ENCODE peak calls at places on chromosome 2, in seven cellular contexts. M is A549, B is K562, H is HepG2, Y is H1, N is HCT116, D is GM12878. R is an unnamed sample.

GRCh38 chr2:160375802-160376469 is 117.7 kb downstream of the RBMS1 start:
- DNase-seq in M (no peak), B (no peak), H (no peak), Y (no peak), N (no peak), D (no peak), R (peak)

GRCh38 chr2:215529271-215529670 is 93.4 kb upstream of the FN1 start:
- DNase-seq in M (no peak), B (no peak), H (peak), Y (no peak), N (no peak), D (no peak), R (peak)

GRCh38 chr2:236209535-236209934 is 41.3 kb upstream of the GBX2 start:
- DNase-seq in M (no peak), B (no peak), H (no peak), Y (peak), N (peak), D (no peak), R (no peak)

GRCh38 chr2:41925009-41925408 is 122.8 kb upstream of the PKDCC start:
- DNase-seq in M (no peak), B (no peak), H (no peak), Y (no peak), N (no peak), D (no peak), R (no peak)

GRCh38 chr2:71742953-71743601 is 289.7 kb downstream of the DYSF start:
- DNase-seq in M (peak), B (peak), H (no peak), Y (no peak), N (peak), D (no peak), R (peak)

GRCh38 chr2:10668402-10669012 is 21.3 kb downstream of the NOL10 start:
- DNase-seq in M (peak), B (peak), H (peak), Y (no peak), N (peak), D (peak), R (peak)

GRCh38 chr2:202841090-202841867 is 30.3 kb downstream of the ICA1L start:
- DNase-seq in M (no peak), B (no peak), H (no peak), Y (no peak), N (no peak), D (no peak), R (no peak)

GRCh38 chr2:205692095-205692494 is 9.8 kb downstream of the NRP2 start:
- DNase-seq in M (no peak), B (no peak), H (no peak), Y (peak), N (no peak), D (no peak), R (peak)

GRCh38 chr2:10097352-10098148 is 17.3 kb upstream of the CYS1 start:
- DNase-seq in M (peak), B (peak), H (peak), Y (peak), N (no peak), D (no peak), R (peak)

GRCh38 chr2:55490554-55490953 is 29.0 kb upstream of the CFAP36 start:
- DNase-seq in M (no peak), B (peak), H (peak), Y (no peak), N (no peak), D (no peak), R (peak)

GRCh38 chr2:100422320-100422719 is 4.9 kb upstream of the CHST10 start:
- DNase-seq in M (peak), B (peak), H (peak), Y (no peak), N (peak), D (no peak), R (peak)

GRCh38 chr2:183950673-183951072 is 647.7 kb upstream of the ZNF804A start:
- DNase-seq in M (no peak), B (no peak), H (no peak), Y (no peak), N (no peak), D (no peak), R (no peak)

DNA sequence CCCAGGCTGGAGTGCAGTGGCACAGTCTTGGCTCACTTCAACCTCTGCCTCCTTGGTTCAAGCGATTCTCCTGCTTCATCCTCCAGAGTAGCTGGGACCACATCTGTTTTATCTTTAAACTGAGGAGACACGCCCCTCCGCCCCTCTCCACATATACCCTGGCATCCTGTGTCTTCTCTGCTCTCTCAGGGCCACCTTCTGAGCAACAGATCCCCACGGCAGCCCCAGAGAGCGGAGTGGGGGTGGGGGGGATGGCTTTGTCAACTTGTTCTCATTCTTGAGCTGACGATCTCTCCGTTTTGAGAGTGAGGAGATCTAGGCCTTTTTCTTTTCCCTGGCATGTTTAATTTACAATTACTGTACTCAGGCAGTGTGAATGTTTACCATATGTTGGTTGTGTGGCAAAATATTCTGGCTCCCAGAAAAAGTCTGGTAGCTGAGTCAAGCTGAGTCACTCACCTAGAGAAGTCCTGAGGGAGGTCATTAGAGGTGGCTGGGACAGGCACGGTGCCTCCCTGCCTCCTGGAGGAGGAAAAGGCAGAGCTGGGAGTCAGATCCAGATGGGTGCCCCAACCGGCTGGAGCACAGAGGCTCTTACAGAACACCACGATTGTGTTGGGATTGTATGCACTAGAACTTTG is 19.5 kb upstream of the ID2 start:
- DNase-seq in M (peak), B (peak), H (peak), Y (no peak), N (peak), D (no peak), R (peak)
- TF ChIP-seq CEBPB in M (no peak), B (no peak), H (no peak), Y (no peak), N (no peak), D (no peak), R (no peak)

DNA sequence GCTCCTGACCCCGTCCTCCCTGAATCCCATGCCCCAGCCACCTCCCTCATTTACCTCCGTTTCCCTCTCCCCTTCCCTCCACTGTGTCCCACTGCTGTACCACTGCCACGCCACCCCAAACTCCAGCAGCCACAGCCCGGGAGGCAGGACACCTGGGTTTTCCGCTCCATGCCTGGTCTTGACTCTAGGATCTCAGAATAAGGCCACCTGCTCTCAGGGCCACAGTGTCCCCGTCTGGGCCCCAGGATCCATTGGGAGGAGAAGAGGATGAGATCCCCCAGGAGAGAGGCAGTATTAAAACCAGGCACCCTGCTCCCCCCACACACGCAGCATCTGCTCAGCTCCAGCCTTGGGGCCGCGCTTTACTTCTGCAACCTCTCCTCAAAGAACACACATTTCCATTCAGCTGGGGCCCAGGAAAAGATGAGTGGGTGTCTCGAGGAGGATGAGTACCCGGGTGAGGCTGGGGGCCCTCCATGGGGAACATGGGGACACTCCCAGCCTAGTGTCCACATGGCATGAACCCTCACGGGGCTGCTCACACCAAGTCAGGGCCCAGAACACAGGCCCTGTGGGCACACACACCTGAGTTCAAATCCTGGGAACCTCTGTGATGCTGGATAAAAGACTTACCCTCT is 32.8 kb upstream of the TNS1 start:
- DNase-seq in M (no peak), B (no peak), H (no peak), Y (no peak), N (no peak), D (no peak), R (no peak)
- TF ChIP-seq CEBPB in M (no peak), B (no peak), H (no peak), Y (no peak), N (no peak), D (no peak), R (no peak)

GRCh38 chr2:204265701-204266310 is 279.5 kb upstream of the PARD3B start:
- DNase-seq in M (no peak), B (no peak), H (no peak), Y (no peak), N (no peak), D (no peak), R (no peak)
- TF ChIP-seq CEBPB in M (no peak), B (no peak), H (no peak), Y (no peak), N (no peak), D (no peak), R (no peak)

DNA sequence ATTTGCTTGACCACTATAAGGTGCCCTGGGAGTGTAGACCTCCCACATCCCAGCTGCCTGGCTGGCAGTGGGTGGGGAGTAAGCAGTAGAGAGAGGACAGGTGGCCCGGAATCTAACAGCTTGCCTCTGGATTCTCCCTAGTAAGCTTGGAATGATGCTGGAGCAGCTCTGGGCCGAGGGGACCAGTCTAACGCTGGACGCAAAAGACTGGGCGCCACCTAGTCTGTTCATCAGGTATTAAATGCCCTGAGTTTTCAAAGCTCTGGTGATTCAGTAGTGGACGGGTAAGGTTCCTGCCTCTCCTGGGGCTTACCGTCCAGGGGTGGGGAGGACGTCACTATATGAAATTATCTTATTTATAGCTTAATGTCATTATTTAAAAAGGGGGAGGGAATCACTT is 648 bp upstream of the LYPD6B start:
- DNase-seq in M (no peak), B (no peak), H (no peak), Y (no peak), N (peak), D (no peak), R (no peak)
- TF ChIP-seq CEBPB in M (no peak), B (no peak), H (no peak), Y (no peak), N (no peak), D (no peak), R (no peak)

DNA sequence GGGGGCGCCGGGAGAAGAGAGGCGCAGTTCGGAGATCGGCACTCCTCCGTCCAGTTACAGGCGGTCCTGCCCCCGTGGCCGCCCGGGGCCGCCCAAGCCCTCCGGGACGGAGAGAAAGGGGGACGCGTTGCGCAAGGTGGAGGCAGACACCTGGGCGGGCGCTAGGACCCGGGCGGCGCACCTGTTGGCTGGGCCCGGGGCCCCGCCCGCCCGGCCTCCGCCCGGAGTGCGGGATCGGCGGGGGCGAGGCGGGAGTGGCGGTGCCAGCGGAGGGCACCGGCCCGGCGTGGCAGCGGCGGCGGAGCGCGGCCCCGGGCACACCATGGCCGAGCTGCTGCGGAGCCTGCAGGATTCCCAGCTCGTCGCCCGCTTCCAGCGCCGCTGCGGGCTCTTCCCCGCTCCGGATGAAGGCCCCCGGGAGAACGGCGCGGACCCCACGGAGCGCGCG is at the start of gene SGPP2:
- DNase-seq in M (no peak), B (no peak), H (no peak), Y (peak), N (no peak), D (no peak), R (no peak)
- TF ChIP-seq CEBPB in M (peak), B (no peak), H (peak), Y (peak), N (peak), D (peak), R (no peak)

GRCh38 chr2:74498500-74499268 is 719 bp downstream of the LBX2 start:
- DNase-seq in M (no peak), B (no peak), H (no peak), Y (peak), N (no peak), D (no peak), R (no peak)
- TF ChIP-seq CEBPB in M (no peak), B (no peak), H (no peak), Y (no peak), N (no peak), D (no peak), R (no peak)

GRCh38 chr2:226378733-226379132 is 420.9 kb downstream of the IRS1 start:
- DNase-seq in M (no peak), B (no peak), H (no peak), Y (no peak), N (no peak), D (no peak), R (peak)
- TF ChIP-seq CEBPB in M (no peak), B (no peak), H (no peak), Y (no peak), N (no peak), D (no peak), R (no peak)

DNA sequence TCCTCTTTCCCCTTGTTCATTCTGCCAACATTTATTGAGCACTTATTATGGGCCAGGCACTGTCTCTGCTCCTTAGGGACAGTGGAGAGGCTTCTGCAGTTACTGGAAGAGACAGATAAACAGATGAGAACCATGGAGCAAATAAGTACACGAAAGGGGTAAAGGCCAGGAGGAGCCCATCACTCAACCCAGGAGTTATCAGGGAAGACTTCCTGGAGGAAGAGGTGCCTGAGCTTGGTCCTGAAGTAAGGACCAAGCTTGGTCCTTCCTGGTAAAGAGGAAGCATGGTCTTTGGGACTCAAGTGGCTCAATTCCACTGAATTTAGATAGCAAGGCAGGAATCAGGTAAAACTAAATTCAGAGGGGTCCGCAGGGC is 1.7 kb downstream of the ACTG2 start:
- DNase-seq in M (no peak), B (no peak), H (no peak), Y (no peak), N (no peak), D (no peak), R (no peak)
- TF ChIP-seq CEBPB in M (no peak), B (no peak), H (no peak), Y (no peak), N (no peak), D (no peak), R (no peak)

GRCh38 chr2:155994315-155994714 is 338.2 kb downstream of the NR4A2 start:
- DNase-seq in M (no peak), B (no peak), H (no peak), Y (no peak), N (no peak), D (no peak), R (no peak)
- TF ChIP-seq CEBPB in M (no peak), B (peak), H (peak), Y (no peak), N (no peak), D (no peak), R (no peak)